ENCODE peak calls at places on chromosomes 11 and 22, in four cellular contexts. C, L, X and H are unnamed samples.

GRCh38 chr22:27004434-27004833 is 347.0 kb downstream of the MIAT start:
- DNase-seq in C (no peak), L (no peak), X (no peak), H (no peak)

GRCh38 chr11:75283391-75283931 is 42.9 kb downstream of the TPBGL start:
- DNase-seq in C (no peak), L (no peak), X (no peak), H (no peak)

GRCh38 chr11:60672255-60672654 is 27.2 kb upstream of the MS4A8 start:
- DNase-seq in C (no peak), L (no peak), X (no peak), H (no peak)

GRCh38 chr22:47355776-47356432 is 593.5 kb downstream of the TBC1D22A start:
- DNase-seq in C (no peak), L (no peak), X (no peak), H (no peak)

GRCh38 chr11:66834943-66835342 is 8.3 kb upstream of the RCE1 start:
- DNase-seq in C (no peak), L (no peak), X (no peak), H (no peak)

GRCh38 chr11:13314676-13315394 is 37.2 kb downstream of the BMAL1 start:
- DNase-seq in C (no peak), L (no peak), X (no peak), H (no peak)

GRCh38 chr22:39457047-39457545 is 284 bp downstream of the MGAT3 start:
- DNase-seq in C (no peak), L (no peak), X (no peak), H (no peak)

GRCh38 chr11:7655253-7656217 is 17.8 kb downstream of the CYB5R2 start:
- DNase-seq in C (no peak), L (no peak), X (peak; percentile 20), H (no peak)

GRCh38 chr11:67248653-67249052 is 17.6 kb upstream of the GRK2 start:
- DNase-seq in C (no peak), L (no peak), X (peak; percentile 40), H (no peak)

GRCh38 chr22:43812890-43813289 is 785 bp upstream of the EFCAB6 start:
- DNase-seq in C (no peak), L (no peak), X (no peak), H (no peak)

GRCh38 chr11:13011366-13012036 is 2.4 kb downstream of the RASSF10 start:
- DNase-seq in C (no peak), L (no peak), X (no peak), H (no peak)

GRCh38 chr22:40449676-40450035 is 79.3 kb downstream of the SGSM3 start:
- DNase-seq in C (no peak), L (no peak), X (no peak), H (no peak)

GRCh38 chr11:47607380-47607779 is 13.2 kb upstream of the C1QTNF4 start:
- DNase-seq in C (no peak), L (no peak), X (no peak), H (no peak)

GRCh38 chr11:76810151-76810853 is 27.1 kb downstream of the TSKU start:
- DNase-seq in C (peak; percentile 30), L (peak; percentile 47), X (no peak), H (peak; percentile 39)

GRCh38 chr11:131889146-131889577 is 518.7 kb downstream of the NTM start:
- DNase-seq in C (no peak), L (no peak), X (no peak), H (no peak)

GRCh38 chr11:7281083-7281482 is 29.4 kb downstream of the SYT9 start:
- DNase-seq in C (no peak), L (no peak), X (peak; percentile 4), H (no peak)

GRCh38 chr22:50320116-50320515 is 6.7 kb downstream of the DENND6B start:
- DNase-seq in C (no peak), L (no peak), X (no peak), H (no peak)

GRCh38 chr11:88307749-88308425 is 29.6 kb downstream of the CTSC start:
- DNase-seq in C (no peak), L (no peak), X (no peak), H (no peak)

GRCh38 chr22:49476800-49477400 is 350.8 kb downstream of the BRD1 start:
- DNase-seq in C (no peak), L (no peak), X (no peak), H (peak; percentile 4)

DNA sequence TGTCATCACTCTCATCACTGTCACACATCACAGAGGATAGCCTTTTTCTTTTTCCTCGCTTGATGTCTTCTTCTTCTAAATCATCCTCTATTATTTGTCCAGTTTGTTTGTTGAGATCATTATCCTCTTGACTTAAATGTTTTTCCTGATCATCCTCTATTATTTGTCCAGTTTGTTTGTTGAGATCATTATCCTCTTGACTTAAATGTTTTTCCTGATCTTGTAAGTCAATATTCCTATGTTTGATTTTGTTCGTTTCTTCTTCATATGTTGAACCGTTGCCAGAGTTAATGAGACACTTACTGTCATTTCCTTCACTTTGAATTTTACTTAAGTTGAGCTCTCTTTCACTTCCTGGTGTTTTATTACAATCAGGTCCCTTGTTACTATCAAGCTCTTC is 5.6 kb downstream of the CCDC82 start:
- DNase-seq in C (no peak), L (no peak), X (no peak), H (no peak)
- TF ChIP-seq CTCF in C (no peak), L (no peak), X (no peak), H (no peak)

DNA sequence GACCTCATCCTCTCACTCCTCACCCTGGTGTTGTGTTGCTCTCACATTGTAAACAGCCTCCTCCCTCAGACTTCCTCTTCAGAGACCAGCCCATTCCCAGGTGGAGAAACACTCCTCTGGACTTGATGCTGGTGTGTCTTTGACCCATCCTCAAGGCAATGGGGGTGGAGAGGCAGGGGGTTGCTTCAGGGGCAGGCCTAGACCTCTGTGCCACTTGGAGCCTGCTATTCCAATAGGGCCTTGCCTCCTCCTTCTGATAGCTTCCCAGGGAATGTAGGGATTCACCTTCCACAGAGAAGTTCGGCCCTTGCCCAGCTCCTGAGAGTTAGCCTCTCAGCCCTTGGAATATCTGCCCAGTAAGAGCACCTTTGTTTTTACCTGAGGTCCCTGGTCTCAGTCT is 606.6 kb upstream of the CADM1 start:
- DNase-seq in C (no peak), L (no peak), X (no peak), H (no peak)
- TF ChIP-seq CTCF in C (no peak), L (no peak), X (no peak), H (no peak)

DNA sequence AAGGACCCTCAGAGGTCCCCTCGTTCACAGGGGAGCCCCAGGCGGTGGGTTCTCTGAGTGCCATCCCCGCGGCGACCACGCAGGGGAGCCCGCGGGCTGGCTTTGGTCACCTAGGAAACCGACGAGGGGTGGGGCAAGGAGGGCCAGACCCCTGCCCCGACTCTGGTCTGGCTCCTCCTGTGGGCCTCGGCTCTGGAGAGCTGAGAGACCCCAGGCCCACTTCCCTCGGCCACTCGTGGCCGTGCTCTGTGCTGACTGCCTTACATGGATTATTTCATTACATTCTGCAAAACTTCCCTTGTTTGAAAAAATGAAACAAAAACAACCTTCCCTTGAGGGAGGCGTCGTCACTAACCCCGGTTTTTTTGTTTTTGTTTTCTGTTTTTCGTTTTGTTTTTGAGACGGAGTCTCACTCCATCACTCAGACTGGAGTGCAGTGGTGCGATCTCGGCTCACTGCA is 15.2 kb upstream of the CYTH4 start:
- DNase-seq in C (peak; percentile 76), L (peak; percentile 83), X (no peak), H (peak; percentile 59)
- TF ChIP-seq CTCF in C (peak; percentile 77), L (peak; percentile 83), X (peak; percentile 81), H (peak; percentile 99)

GRCh38 chr11:32610926-32611325 is 27.3 kb downstream of the EIF3M start:
- DNase-seq in C (no peak), L (no peak), X (no peak), H (no peak)

GRCh38 chr11:32616903-32617302 is 33.3 kb downstream of the EIF3M start:
- DNase-seq in C (no peak), L (no peak), X (no peak), H (no peak)

GRCh38 chr11:32613500-32614151 is 30.0 kb downstream of the EIF3M start:
- DNase-seq in C (no peak), L (no peak), X (peak; percentile 35), H (no peak)

DNA sequence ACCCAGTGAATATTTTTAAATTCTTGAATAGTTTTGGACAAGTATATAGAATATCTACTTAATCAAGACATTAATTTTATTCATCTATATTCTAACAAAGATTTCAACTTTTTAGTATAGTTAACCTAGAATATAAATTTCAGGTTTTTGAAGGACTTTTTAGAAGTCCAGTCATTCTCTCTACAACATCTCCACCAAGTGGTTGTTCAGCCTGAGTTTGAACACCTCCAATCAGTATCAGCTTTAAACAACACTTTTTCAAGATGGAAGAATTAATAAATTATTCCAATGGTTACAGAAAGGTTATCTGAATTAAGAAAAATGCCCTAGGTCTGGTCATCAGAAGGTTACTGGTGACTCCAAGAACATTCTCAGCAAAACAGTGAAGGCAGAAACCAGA is 31.8 kb downstream of the EIF3M start:
- DNase-seq in C (no peak), L (no peak), X (peak; percentile 7), H (no peak)
- TF ChIP-seq CTCF in C (peak; percentile 37), L (no peak), X (peak; percentile 25), H (peak; percentile 10)

DNA sequence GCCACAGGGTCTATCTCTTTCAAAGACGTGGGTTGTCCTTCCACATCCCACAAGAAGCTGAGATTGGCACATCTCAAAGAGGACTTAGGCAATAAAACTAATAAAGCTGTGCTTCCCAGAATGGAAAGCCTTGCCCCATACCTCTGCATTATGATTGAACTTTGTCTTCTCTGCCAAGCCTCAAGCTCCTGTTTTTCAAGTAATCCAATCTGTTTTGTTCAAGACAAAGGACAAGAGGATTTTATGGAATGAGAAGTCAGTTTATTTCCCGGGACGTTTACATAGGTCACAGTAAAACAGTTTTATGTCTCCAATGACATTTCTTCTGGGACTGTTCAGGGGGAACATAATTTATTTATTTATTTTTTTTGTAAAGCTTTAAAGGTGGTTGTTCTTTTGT is 108.4 kb downstream of the GALNT18 start:
- DNase-seq in C (no peak), L (no peak), X (no peak), H (no peak)
- TF ChIP-seq CTCF in C (no peak), L (no peak), X (no peak), H (no peak)

GRCh38 chr11:16881766-16882165 is 132.4 kb downstream of the PLEKHA7 start:
- DNase-seq in C (no peak), L (no peak), X (no peak), H (no peak)

GRCh38 chr11:16880184-16880583 is 134.0 kb downstream of the PLEKHA7 start:
- DNase-seq in C (no peak), L (no peak), X (no peak), H (no peak)

GRCh38 chr11:16881074-16881709 is 133.0 kb downstream of the PLEKHA7 start:
- DNase-seq in C (no peak), L (no peak), X (no peak), H (no peak)

GRCh38 chr11:16879690-16880089 is 134.5 kb downstream of the PLEKHA7 start:
- DNase-seq in C (no peak), L (no peak), X (no peak), H (no peak)

GRCh38 chr11:16883179-16883578 is 131.0 kb downstream of the PLEKHA7 start:
- DNase-seq in C (no peak), L (no peak), X (no peak), H (no peak)
- TF ChIP-seq CTCF in C (no peak), L (no peak), X (no peak), H (peak; percentile 16)

DNA sequence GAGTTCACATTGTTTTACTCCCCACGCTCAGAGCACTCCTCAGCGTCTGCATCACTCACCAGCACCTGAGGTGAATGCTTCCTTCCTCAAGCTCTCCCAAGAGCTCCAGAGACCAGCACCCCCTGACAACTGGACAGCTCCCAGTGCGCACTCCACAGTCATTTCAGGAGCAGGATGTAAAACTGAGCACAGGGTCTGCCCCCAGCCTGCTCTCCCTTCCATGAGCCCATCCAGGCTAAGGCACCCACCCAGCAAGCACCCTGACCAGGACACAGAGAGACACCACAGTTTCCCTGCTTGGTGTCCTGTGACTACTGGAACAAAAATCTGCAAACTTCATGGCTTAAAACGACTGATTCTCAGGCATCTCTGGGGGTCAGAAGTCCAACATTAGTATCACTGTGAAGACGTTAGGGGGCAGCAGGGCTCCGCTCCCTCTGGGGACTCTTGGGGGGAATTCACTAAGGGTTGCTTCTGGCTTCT is 3.3 kb downstream of the SCGB1D2 start:
- DNase-seq in C (peak; percentile 11), L (peak; percentile 68), X (peak; percentile 50), H (no peak)
- TF ChIP-seq CTCF in C (peak; percentile 34), L (peak; percentile 18), X (peak; percentile 86), H (no peak)